ENCODE peak calls at places on chromosome 6, in ten cellular contexts. One of them, this sample, is unnamed.

GRCh38 chr6:74598473-74599393 is 607.1 kb downstream of the COL12A1 start:
- DNase-seq in RPMI7951: peak; percentile 39
- DNase-seq in epithelial cell of esophagus: peak; percentile 78
- DNase-seq in activated CD4-positive, alpha-beta T cell treated with anti-CD3 and anti-CD28 coated beads, Interleukin-2, amount 50 U/mL, for 48 hours: no peak
- DNase-seq in NCI-H226: peak; percentile 63
- DNase-seq in uterus: no peak
- DNase-seq in fibroblast of lung: peak; percentile 69
- DNase-seq in central memory CD8-positive, alpha-beta T cell: no peak
- DNase-seq in astrocyte of the cerebellum: no peak
- DNase-seq in T-helper 2 cell: no peak
- DNase-seq in this sample: no peak

GRCh38 chr6:108250240-108250866 is 10.5 kb downstream of the SNX3 start:
- DNase-seq in central memory CD8-positive, alpha-beta T cell: no peak
- DNase-seq in NCI-H226: no peak
- DNase-seq in T-helper 2 cell: no peak
- DNase-seq in uterus: no peak
- DNase-seq in epithelial cell of esophagus: peak; percentile 19
- DNase-seq in RPMI7951: peak; percentile 13
- DNase-seq in astrocyte of the cerebellum: no peak
- DNase-seq in fibroblast of lung: peak; percentile 19
- DNase-seq in activated CD4-positive, alpha-beta T cell treated with anti-CD3 and anti-CD28 coated beads, Interleukin-2, amount 50 U/mL, for 48 hours: no peak
- DNase-seq in this sample: peak; percentile 62

GRCh38 chr6:38035478-38035877 is 216.0 kb downstream of the ZFAND3 start:
- DNase-seq in RPMI7951: no peak
- DNase-seq in fibroblast of lung: no peak
- DNase-seq in activated CD4-positive, alpha-beta T cell treated with anti-CD3 and anti-CD28 coated beads, Interleukin-2, amount 50 U/mL, for 48 hours: no peak
- DNase-seq in central memory CD8-positive, alpha-beta T cell: no peak
- DNase-seq in T-helper 2 cell: no peak
- DNase-seq in uterus: no peak
- DNase-seq in NCI-H226: no peak
- DNase-seq in astrocyte of the cerebellum: no peak
- DNase-seq in epithelial cell of esophagus: peak; percentile 32
- DNase-seq in this sample: no peak

GRCh38 chr6:39330476-39330875 is 8.0 kb upstream of the KCNK16 start:
- DNase-seq in activated CD4-positive, alpha-beta T cell treated with anti-CD3 and anti-CD28 coated beads, Interleukin-2, amount 50 U/mL, for 48 hours: no peak
- DNase-seq in central memory CD8-positive, alpha-beta T cell: no peak
- DNase-seq in astrocyte of the cerebellum: no peak
- DNase-seq in RPMI7951: no peak
- DNase-seq in fibroblast of lung: no peak
- DNase-seq in NCI-H226: no peak
- DNase-seq in epithelial cell of esophagus: no peak
- DNase-seq in T-helper 2 cell: no peak
- DNase-seq in uterus: no peak
- DNase-seq in this sample: no peak

GRCh38 chr6:128239898-128240509 is 280.4 kb downstream of the PTPRK start:
- DNase-seq in activated CD4-positive, alpha-beta T cell treated with anti-CD3 and anti-CD28 coated beads, Interleukin-2, amount 50 U/mL, for 48 hours: no peak
- DNase-seq in epithelial cell of esophagus: no peak
- DNase-seq in central memory CD8-positive, alpha-beta T cell: no peak
- DNase-seq in RPMI7951: no peak
- DNase-seq in fibroblast of lung: no peak
- DNase-seq in NCI-H226: no peak
- DNase-seq in astrocyte of the cerebellum: no peak
- DNase-seq in uterus: no peak
- DNase-seq in T-helper 2 cell: no peak
- DNase-seq in this sample: no peak

GRCh38 chr6:136235233-136235564 is 14.9 kb downstream of the MTFR2 start:
- DNase-seq in activated CD4-positive, alpha-beta T cell treated with anti-CD3 and anti-CD28 coated beads, Interleukin-2, amount 50 U/mL, for 48 hours: no peak
- DNase-seq in NCI-H226: peak; percentile 14
- DNase-seq in T-helper 2 cell: no peak
- DNase-seq in fibroblast of lung: peak; percentile 68
- DNase-seq in RPMI7951: no peak
- DNase-seq in uterus: no peak
- DNase-seq in central memory CD8-positive, alpha-beta T cell: no peak
- DNase-seq in epithelial cell of esophagus: peak; percentile 71
- DNase-seq in astrocyte of the cerebellum: no peak
- DNase-seq in this sample: no peak

GRCh38 chr6:116229287-116229913 is 24.5 kb downstream of the TSPYL4 start:
- DNase-seq in astrocyte of the cerebellum: peak; percentile 94
- DNase-seq in activated CD4-positive, alpha-beta T cell treated with anti-CD3 and anti-CD28 coated beads, Interleukin-2, amount 50 U/mL, for 48 hours: no peak
- DNase-seq in RPMI7951: no peak
- DNase-seq in epithelial cell of esophagus: peak; percentile 54
- DNase-seq in NCI-H226: peak; percentile 16
- DNase-seq in central memory CD8-positive, alpha-beta T cell: no peak
- DNase-seq in uterus: peak; percentile 87
- DNase-seq in fibroblast of lung: peak; percentile 96
- DNase-seq in T-helper 2 cell: no peak
- DNase-seq in this sample: peak; percentile 93

GRCh38 chr6:47862731-47863130 is 80.9 kb downstream of the OPN5 start:
- DNase-seq in T-helper 2 cell: no peak
- DNase-seq in activated CD4-positive, alpha-beta T cell treated with anti-CD3 and anti-CD28 coated beads, Interleukin-2, amount 50 U/mL, for 48 hours: no peak
- DNase-seq in NCI-H226: no peak
- DNase-seq in astrocyte of the cerebellum: no peak
- DNase-seq in epithelial cell of esophagus: no peak
- DNase-seq in RPMI7951: no peak
- DNase-seq in central memory CD8-positive, alpha-beta T cell: no peak
- DNase-seq in fibroblast of lung: no peak
- DNase-seq in uterus: no peak
- DNase-seq in this sample: no peak

GRCh38 chr6:46243754-46244153 is 73.0 kb upstream of the ENPP5 start:
- DNase-seq in T-helper 2 cell: no peak
- DNase-seq in epithelial cell of esophagus: no peak
- DNase-seq in NCI-H226: no peak
- DNase-seq in RPMI7951: no peak
- DNase-seq in central memory CD8-positive, alpha-beta T cell: no peak
- DNase-seq in uterus: no peak
- DNase-seq in activated CD4-positive, alpha-beta T cell treated with anti-CD3 and anti-CD28 coated beads, Interleukin-2, amount 50 U/mL, for 48 hours: no peak
- DNase-seq in fibroblast of lung: no peak
- DNase-seq in astrocyte of the cerebellum: no peak
- DNase-seq in this sample: no peak

GRCh38 chr6:73694711-73695411 is 1.1 kb upstream of the CD109 start:
- DNase-seq in central memory CD8-positive, alpha-beta T cell: no peak
- DNase-seq in uterus: peak; percentile 28
- DNase-seq in T-helper 2 cell: no peak
- DNase-seq in astrocyte of the cerebellum: no peak
- DNase-seq in NCI-H226: peak; percentile 34
- DNase-seq in epithelial cell of esophagus: peak; percentile 64
- DNase-seq in fibroblast of lung: peak; percentile 74
- DNase-seq in RPMI7951: peak; percentile 80
- DNase-seq in activated CD4-positive, alpha-beta T cell treated with anti-CD3 and anti-CD28 coated beads, Interleukin-2, amount 50 U/mL, for 48 hours: peak; percentile 26
- DNase-seq in this sample: peak; percentile 31

GRCh38 chr6:49634080-49634810 is 2.4 kb downstream of the RHAG start:
- DNase-seq in NCI-H226: no peak
- DNase-seq in epithelial cell of esophagus: no peak
- DNase-seq in uterus: no peak
- DNase-seq in astrocyte of the cerebellum: no peak
- DNase-seq in T-helper 2 cell: no peak
- DNase-seq in fibroblast of lung: no peak
- DNase-seq in activated CD4-positive, alpha-beta T cell treated with anti-CD3 and anti-CD28 coated beads, Interleukin-2, amount 50 U/mL, for 48 hours: no peak
- DNase-seq in RPMI7951: no peak
- DNase-seq in central memory CD8-positive, alpha-beta T cell: no peak
- DNase-seq in this sample: no peak